ENCODE peak calls at places on chromosome 11, in five cellular contexts. G is left lung, E is left ventricle myocardium superior, X is T-helper 17 cell, W is GM04504. V is an unnamed sample.

GRCh38 chr11:12248330-12248729 is 129.0 kb upstream of the PARVA start:
- DNase-seq in X (no peak), W (no peak), G (peak; percentile 90), E (peak; percentile 88), V (peak; percentile 15)

GRCh38 chr11:119148855-119149370 is at the start of gene ABCG4:
- DNase-seq in E (peak; percentile 51), X (no peak), W (no peak), G (peak; percentile 85), V (peak; percentile 18)

GRCh38 chr11:17479284-17480214 is 2.9 kb upstream of the ABCC8 start:
- DNase-seq in G (no peak), W (no peak), E (no peak), X (no peak), V (peak; percentile 31)

GRCh38 chr11:87398913-87399312 is 361.2 kb downstream of the TMEM135 start:
- DNase-seq in W (peak; percentile 21), E (no peak), X (no peak), G (no peak), V (no peak)

GRCh38 chr11:78740175-78741161 is 165.8 kb upstream of the NARS2 start:
- DNase-seq in W (no peak), E (peak; percentile 65), G (no peak), X (no peak), V (no peak)

GRCh38 chr11:72405009-72405408 is 29.3 kb downstream of the CLPB start:
- DNase-seq in E (no peak), G (no peak), W (no peak), X (no peak), V (no peak)

GRCh38 chr11:120172921-120173705 is 35.2 kb upstream of the TRIM29 start:
- DNase-seq in W (no peak), E (no peak), X (no peak), G (no peak), V (no peak)

GRCh38 chr11:2768471-2769408 is 68.9 kb upstream of the KCNQ1OT1 start:
- DNase-seq in E (peak; percentile 20), W (peak; percentile 53), X (no peak), G (no peak), V (peak; percentile 87)

GRCh38 chr11:108593214-108593909 is at the start of gene EXPH5:
- DNase-seq in E (peak; percentile 89), W (peak; percentile 14), X (peak; percentile 72), G (peak; percentile 92), V (peak; percentile 82)

GRCh38 chr11:123103326-123103980 is 41.5 kb upstream of the HSPA8 start:
- DNase-seq in G (no peak), W (peak; percentile 58), X (no peak), E (peak; percentile 55), V (peak; percentile 65)

GRCh38 chr11:69385466-69385820 is 91.5 kb downstream of the MYEOV start:
- DNase-seq in G (peak; percentile 51), E (no peak), X (peak; percentile 3), W (no peak), V (no peak)

GRCh38 chr11:56885182-56885581 is 103.5 kb upstream of the OR5AK2 start:
- DNase-seq in W (no peak), X (no peak), G (no peak), E (no peak), V (no peak)

GRCh38 chr11:34226210-34226609 is 120.8 kb downstream of the NAT10 start:
- DNase-seq in G (no peak), X (no peak), E (no peak), W (no peak), V (no peak)

GRCh38 chr11:64334764-64335741 is 5.0 kb upstream of the CCDC88B start:
- DNase-seq in G (no peak), W (peak; percentile 91), E (peak; percentile 26), X (no peak), V (peak; percentile 98)

GRCh38 chr11:7694953-7695271 is 11.4 kb downstream of the OVCH2 start:
- DNase-seq in X (no peak), W (no peak), G (no peak), E (no peak), V (no peak)

GRCh38 chr11:3086671-3087150 is 29.5 kb upstream of the CARS1 start:
- DNase-seq in W (no peak), G (no peak), X (no peak), E (no peak), V (no peak)

GRCh38 chr11:131749100-131749499 is 378.7 kb downstream of the NTM start:
- DNase-seq in G (no peak), W (peak; percentile 91), E (no peak), X (no peak), V (peak; percentile 93)

GRCh38 chr11:103624708-103625623 is 411.5 kb upstream of the DDI1 start:
- DNase-seq in G (no peak), W (peak; percentile 84), E (no peak), X (no peak), V (peak; percentile 96)

GRCh38 chr11:61911124-61911700 is 6.2 kb downstream of the RAB3IL1 start:
- DNase-seq in G (no peak), W (no peak), X (no peak), E (no peak), V (no peak)

V was measured in EL.